ENCODE peak calls at places on chromosomes 2 and 18, in five cellular contexts. One of them, this sample, is unnamed.

GRCh38 chr18:69895081-69896047 is 52.3 kb downstream of the CD226 start:
- DNase-seq in H9: no peak
- DNase-seq in neuronal stem cell: no peak
- DNase-seq in H1: no peak
- DNase-seq in trophoblast cell: no peak
- DNase-seq in this sample: no peak

GRCh38 chr2:54880428-54880827 is 157.0 kb downstream of the EML6 start:
- DNase-seq in H1: no peak
- DNase-seq in neuronal stem cell: no peak
- DNase-seq in trophoblast cell: no peak
- DNase-seq in H9: no peak
- DNase-seq in this sample: no peak

GRCh38 chr2:62423235-62423634 is 82.8 kb downstream of the TMEM17 start:
- DNase-seq in H9: peak
- DNase-seq in H1: no peak
- DNase-seq in neuronal stem cell: no peak
- DNase-seq in trophoblast cell: no peak
- DNase-seq in this sample: peak

GRCh38 chr2:157254041-157254440 is 3.5 kb upstream of the GALNT5 start:
- DNase-seq in H1: no peak
- DNase-seq in H9: no peak
- DNase-seq in neuronal stem cell: no peak
- DNase-seq in trophoblast cell: no peak
- DNase-seq in this sample: no peak

GRCh38 chr18:21743166-21743831 is 2.7 kb downstream of the MIB1 start:
- DNase-seq in trophoblast cell: no peak
- DNase-seq in H9: no peak
- DNase-seq in neuronal stem cell: no peak
- DNase-seq in H1: no peak
- DNase-seq in this sample: no peak

GRCh38 chr2:29431485-29431884 is 316.3 kb downstream of the CLIP4 start:
- DNase-seq in neuronal stem cell: no peak
- DNase-seq in H1: no peak
- DNase-seq in trophoblast cell: no peak
- DNase-seq in H9: no peak
- DNase-seq in this sample: no peak

GRCh38 chr2:144683063-144683740 is 163.3 kb upstream of the ZEB2 start:
- DNase-seq in trophoblast cell: no peak
- DNase-seq in H9: no peak
- DNase-seq in H1: no peak
- DNase-seq in neuronal stem cell: no peak
- DNase-seq in this sample: no peak

GRCh38 chr18:40413160-40413559 is 1541.9 kb upstream of the PIK3C3 start:
- DNase-seq in trophoblast cell: no peak
- DNase-seq in H1: peak
- DNase-seq in neuronal stem cell: peak
- DNase-seq in H9: peak
- DNase-seq in this sample: peak

GRCh38 chr2:68721482-68722071 is 13.0 kb upstream of the ARHGAP25 start:
- DNase-seq in trophoblast cell: no peak
- DNase-seq in H1: no peak
- DNase-seq in neuronal stem cell: no peak
- DNase-seq in H9: no peak
- DNase-seq in this sample: no peak

GRCh38 chr2:127051116-127051779 is 55.7 kb downstream of the BIN1 start:
- DNase-seq in neuronal stem cell: no peak
- DNase-seq in trophoblast cell: no peak
- DNase-seq in H9: no peak
- DNase-seq in H1: no peak
- DNase-seq in this sample: no peak

GRCh38 chr2:74183878-74184277 is 5.2 kb upstream of the MOB1A start:
- DNase-seq in trophoblast cell: no peak
- DNase-seq in H1: no peak
- DNase-seq in H9: no peak
- DNase-seq in neuronal stem cell: no peak
- DNase-seq in this sample: no peak
- H2BK12ac ChIP-seq in trophoblast cell: no peak
- H2BK12ac ChIP-seq in H1: no peak
- H2BK12ac ChIP-seq in H9: no peak
- H2BK12ac ChIP-seq in neuronal stem cell: no peak
- H2BK12ac ChIP-seq in this sample: no peak

DNA sequence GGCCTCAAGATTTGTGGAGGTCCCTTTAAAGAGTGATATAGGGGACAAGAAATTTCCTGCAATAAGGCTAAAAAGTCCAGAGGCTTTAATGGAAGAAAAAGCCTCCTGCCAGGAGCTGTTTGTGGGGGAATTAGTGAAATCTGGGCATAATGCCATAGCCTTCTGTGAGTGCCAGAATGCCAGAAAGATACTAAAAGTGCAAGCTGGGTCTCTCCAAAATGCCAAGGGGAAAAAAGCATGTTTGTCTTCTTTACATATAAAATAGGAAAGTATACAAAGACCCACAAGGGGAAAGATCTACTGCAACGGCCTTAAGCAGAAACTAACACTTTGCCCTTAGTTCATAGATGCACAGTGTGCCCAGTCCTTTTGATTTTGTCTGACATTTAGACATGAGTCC is 647.7 kb upstream of the ZNF804A start:
- DNase-seq in neuronal stem cell: no peak
- DNase-seq in H9: no peak
- DNase-seq in H1: no peak
- DNase-seq in trophoblast cell: no peak
- DNase-seq in this sample: no peak
- H4K8ac ChIP-seq in neuronal stem cell: no peak
- H4K8ac ChIP-seq in H9: no peak
- H4K8ac ChIP-seq in H1: no peak
- H4K8ac ChIP-seq in trophoblast cell: no peak
- H4K8ac ChIP-seq in this sample: no peak

GRCh38 chr2:53820038-53820437 is 33.2 kb downstream of the ERLEC1 start:
- DNase-seq in H9: no peak
- DNase-seq in neuronal stem cell: no peak
- DNase-seq in trophoblast cell: no peak
- DNase-seq in H1: no peak
- DNase-seq in this sample: no peak
- H2AK5ac ChIP-seq in H9: no peak
- H2AK5ac ChIP-seq in neuronal stem cell: no peak
- H2AK5ac ChIP-seq in trophoblast cell: no peak
- H2AK5ac ChIP-seq in H1: no peak
- H2AK5ac ChIP-seq in this sample: no peak

GRCh38 chr2:6506311-6507258 is 359.1 kb downstream of the CMPK2 start:
- DNase-seq in neuronal stem cell: no peak
- DNase-seq in trophoblast cell: peak
- DNase-seq in H9: no peak
- DNase-seq in H1: no peak
- DNase-seq in this sample: peak
- H2BK12ac ChIP-seq in neuronal stem cell: no peak
- H2BK12ac ChIP-seq in trophoblast cell: no peak
- H2BK12ac ChIP-seq in H9: no peak
- H2BK12ac ChIP-seq in H1: no peak
- H2BK12ac ChIP-seq in this sample: no peak

GRCh38 chr2:30611572-30611971 is 164.5 kb downstream of the LCLAT1 start:
- DNase-seq in H1: no peak
- DNase-seq in trophoblast cell: no peak
- DNase-seq in H9: no peak
- DNase-seq in neuronal stem cell: no peak
- DNase-seq in this sample: peak
- H4K8ac ChIP-seq in H1: no peak
- H4K8ac ChIP-seq in trophoblast cell: no peak
- H4K8ac ChIP-seq in H9: no peak
- H4K8ac ChIP-seq in neuronal stem cell: no peak
- H4K8ac ChIP-seq in this sample: no peak

GRCh38 chr2:163752252-163752651 is 16.4 kb upstream of the FIGN start:
- DNase-seq in H9: no peak
- DNase-seq in trophoblast cell: no peak
- DNase-seq in H1: no peak
- DNase-seq in neuronal stem cell: no peak
- DNase-seq in this sample: no peak
- H2AK5ac ChIP-seq in H9: no peak
- H2AK5ac ChIP-seq in trophoblast cell: no peak
- H2AK5ac ChIP-seq in H1: no peak
- H2AK5ac ChIP-seq in neuronal stem cell: no peak
- H2AK5ac ChIP-seq in this sample: no peak

GRCh38 chr2:100980046-100980445 is 22.0 kb upstream of the RPL31 start:
- DNase-seq in neuronal stem cell: no peak
- DNase-seq in H9: no peak
- DNase-seq in H1: no peak
- DNase-seq in trophoblast cell: no peak
- DNase-seq in this sample: no peak

GRCh38 chr2:100982431-100982861 is 19.6 kb upstream of the RPL31 start:
- DNase-seq in H9: peak
- DNase-seq in neuronal stem cell: no peak
- DNase-seq in H1: no peak
- DNase-seq in trophoblast cell: no peak
- DNase-seq in this sample: no peak

GRCh38 chr2:100983201-100983600 is 18.9 kb upstream of the RPL31 start:
- DNase-seq in neuronal stem cell: no peak
- DNase-seq in trophoblast cell: no peak
- DNase-seq in H9: no peak
- DNase-seq in H1: no peak
- DNase-seq in this sample: no peak

GRCh38 chr2:100978582-100979051 is 23.5 kb upstream of the RPL31 start:
- DNase-seq in H1: no peak
- DNase-seq in trophoblast cell: no peak
- DNase-seq in neuronal stem cell: no peak
- DNase-seq in H9: no peak
- DNase-seq in this sample: peak

GRCh38 chr2:100981011-100981410 is 21.1 kb upstream of the RPL31 start:
- DNase-seq in H1: no peak
- DNase-seq in H9: no peak
- DNase-seq in trophoblast cell: no peak
- DNase-seq in neuronal stem cell: no peak
- DNase-seq in this sample: no peak
- H2BK12ac ChIP-seq in H1: no peak
- H2BK12ac ChIP-seq in H9: no peak
- H2BK12ac ChIP-seq in trophoblast cell: peak
- H2BK12ac ChIP-seq in neuronal stem cell: no peak
- H2BK12ac ChIP-seq in this sample: no peak

GRCh38 chr2:189868896-189869295 is 84.6 kb downstream of the PMS1 start:
- DNase-seq in trophoblast cell: no peak
- DNase-seq in neuronal stem cell: no peak
- DNase-seq in H9: no peak
- DNase-seq in H1: no peak
- DNase-seq in this sample: no peak

GRCh38 chr2:189862751-189863150 is 78.5 kb downstream of the PMS1 start:
- DNase-seq in H9: no peak
- DNase-seq in H1: no peak
- DNase-seq in trophoblast cell: no peak
- DNase-seq in neuronal stem cell: no peak
- DNase-seq in this sample: no peak

GRCh38 chr2:189870396-189871089 is 86.3 kb downstream of the PMS1 start:
- DNase-seq in H1: no peak
- DNase-seq in trophoblast cell: no peak
- DNase-seq in H9: no peak
- DNase-seq in neuronal stem cell: no peak
- DNase-seq in this sample: no peak

GRCh38 chr2:189865836-189866235 is 81.6 kb downstream of the PMS1 start:
- DNase-seq in neuronal stem cell: no peak
- DNase-seq in H9: no peak
- DNase-seq in H1: no peak
- DNase-seq in trophoblast cell: no peak
- DNase-seq in this sample: no peak

GRCh38 chr2:189866296-189866695 is 82.0 kb downstream of the PMS1 start:
- DNase-seq in trophoblast cell: no peak
- DNase-seq in H1: no peak
- DNase-seq in H9: no peak
- DNase-seq in neuronal stem cell: no peak
- DNase-seq in this sample: no peak
- H4K8ac ChIP-seq in trophoblast cell: no peak
- H4K8ac ChIP-seq in H1: no peak
- H4K8ac ChIP-seq in H9: no peak
- H4K8ac ChIP-seq in neuronal stem cell: no peak
- H4K8ac ChIP-seq in this sample: no peak